ENCODE peak calls at places on chromosomes 11 and 22, in eight cellular contexts. One of them, this sample, is unnamed. For H3K9me3, the result is how much of the 10 kb centered on the place peaks cover.

GRCh38 chr11:2670541-2671100 is 29.2 kb downstream of the KCNQ1OT1 start:
- DNase-seq in heart left ventricle: no peak
- DNase-seq in ovary: peak
- DNase-seq in right lobe of liver: no peak
- DNase-seq in spleen: peak
- DNase-seq in H1: no peak
- DNase-seq in HCT116: no peak
- DNase-seq in uterus: no peak
- DNase-seq in this sample: no peak

GRCh38 chr11:45180888-45181594 is 34.6 kb downstream of the PRDM11 start:
- DNase-seq in HCT116: peak
- DNase-seq in ovary: peak
- DNase-seq in spleen: no peak
- DNase-seq in uterus: peak
- DNase-seq in H1: no peak
- DNase-seq in heart left ventricle: peak
- DNase-seq in right lobe of liver: no peak
- DNase-seq in this sample: no peak

GRCh38 chr11:128620306-128621175 is 33.2 kb upstream of the ETS1 start:
- DNase-seq in spleen: no peak
- DNase-seq in HCT116: no peak
- DNase-seq in H1: no peak
- DNase-seq in heart left ventricle: peak
- DNase-seq in ovary: no peak
- DNase-seq in uterus: no peak
- DNase-seq in right lobe of liver: no peak
- DNase-seq in this sample: no peak

GRCh38 chr11:2300290-2300935 is 1.3 kb downstream of the C11orf21 start:
- DNase-seq in H1: no peak
- DNase-seq in heart left ventricle: no peak
- DNase-seq in right lobe of liver: peak
- DNase-seq in ovary: no peak
- DNase-seq in uterus: no peak
- DNase-seq in spleen: peak
- DNase-seq in HCT116: no peak
- DNase-seq in this sample: no peak

GRCh38 chr11:70540196-70540595 is 141.9 kb downstream of the CTTN start:
- DNase-seq in uterus: no peak
- DNase-seq in spleen: peak
- DNase-seq in ovary: no peak
- DNase-seq in H1: no peak
- DNase-seq in HCT116: no peak
- DNase-seq in right lobe of liver: no peak
- DNase-seq in heart left ventricle: no peak
- DNase-seq in this sample: no peak

GRCh38 chr11:59141673-59142460 is 789 bp upstream of the FAM111A start:
- DNase-seq in HCT116: no peak
- DNase-seq in spleen: no peak
- DNase-seq in ovary: no peak
- DNase-seq in uterus: no peak
- DNase-seq in H1: no peak
- DNase-seq in heart left ventricle: no peak
- DNase-seq in right lobe of liver: no peak
- DNase-seq in this sample: no peak

GRCh38 chr11:128299132-128299726 is 288.1 kb downstream of the ETS1 start:
- DNase-seq in heart left ventricle: no peak
- DNase-seq in H1: no peak
- DNase-seq in right lobe of liver: no peak
- DNase-seq in spleen: no peak
- DNase-seq in ovary: no peak
- DNase-seq in HCT116: no peak
- DNase-seq in uterus: no peak
- DNase-seq in this sample: peak

GRCh38 chr11:1561266-1561665 is 10.8 kb downstream of the DUSP8 start:
- DNase-seq in ovary: no peak
- DNase-seq in heart left ventricle: no peak
- DNase-seq in HCT116: no peak
- DNase-seq in H1: no peak
- DNase-seq in right lobe of liver: no peak
- DNase-seq in spleen: no peak
- DNase-seq in uterus: no peak
- DNase-seq in this sample: no peak

GRCh38 chr22:46415816-46416536 is 80.5 kb downstream of the TRMU start:
- DNase-seq in HCT116: no peak
- DNase-seq in ovary: no peak
- DNase-seq in spleen: no peak
- DNase-seq in uterus: no peak
- DNase-seq in H1: no peak
- DNase-seq in heart left ventricle: peak
- DNase-seq in right lobe of liver: no peak
- DNase-seq in this sample: no peak

GRCh38 chr11:128759597-128759996 is 65.7 kb downstream of the FLI1 start:
- DNase-seq in right lobe of liver: no peak
- DNase-seq in spleen: no peak
- DNase-seq in ovary: no peak
- DNase-seq in heart left ventricle: no peak
- DNase-seq in uterus: no peak
- DNase-seq in HCT116: no peak
- DNase-seq in H1: no peak
- DNase-seq in this sample: no peak

GRCh38 chr11:21888814-21889213 is 304.1 kb upstream of the ANO5 start:
- DNase-seq in heart left ventricle: no peak
- DNase-seq in ovary: no peak
- DNase-seq in right lobe of liver: no peak
- DNase-seq in HCT116: no peak
- DNase-seq in uterus: no peak
- DNase-seq in H1: no peak
- DNase-seq in spleen: no peak
- DNase-seq in this sample: peak

GRCh38 chr11:57800444-57801184 is 39.0 kb downstream of the CTNND1 start:
- DNase-seq in right lobe of liver: no peak
- DNase-seq in spleen: no peak
- DNase-seq in uterus: no peak
- DNase-seq in heart left ventricle: no peak
- DNase-seq in HCT116: peak
- DNase-seq in ovary: no peak
- DNase-seq in H1: no peak
- DNase-seq in this sample: no peak

GRCh38 chr22:49052023-49052538 is 775.6 kb downstream of the BRD1 start:
- DNase-seq in H1: no peak
- DNase-seq in uterus: no peak
- DNase-seq in HCT116: no peak
- DNase-seq in ovary: no peak
- DNase-seq in spleen: no peak
- DNase-seq in heart left ventricle: no peak
- DNase-seq in right lobe of liver: no peak
- DNase-seq in this sample: no peak

GRCh38 chr11:19241260-19242183 is 777 bp upstream of the E2F8 start:
- DNase-seq in H1: no peak
- DNase-seq in uterus: no peak
- DNase-seq in ovary: no peak
- DNase-seq in HCT116: no peak
- DNase-seq in right lobe of liver: peak
- DNase-seq in spleen: peak
- DNase-seq in heart left ventricle: peak
- DNase-seq in this sample: no peak

GRCh38 chr11:2991477-2992233 is 474 bp downstream of the NAP1L4 start:
- DNase-seq in H1: no peak
- DNase-seq in uterus: no peak
- DNase-seq in HCT116: no peak
- DNase-seq in heart left ventricle: peak
- DNase-seq in right lobe of liver: no peak
- DNase-seq in ovary: no peak
- DNase-seq in spleen: no peak
- DNase-seq in this sample: no peak

GRCh38 chr11:46865340-46865739 is 19.3 kb upstream of the CKAP5 start:
- DNase-seq in spleen: no peak
- DNase-seq in ovary: peak
- DNase-seq in uterus: no peak
- DNase-seq in heart left ventricle: no peak
- DNase-seq in H1: no peak
- DNase-seq in right lobe of liver: no peak
- DNase-seq in HCT116: no peak
- DNase-seq in this sample: no peak

GRCh38 chr11:1779806-1780699 is 16.3 kb upstream of the CTSD start:
- DNase-seq in H1: no peak
- DNase-seq in HCT116: no peak
- DNase-seq in right lobe of liver: no peak
- DNase-seq in ovary: peak
- DNase-seq in uterus: no peak
- DNase-seq in heart left ventricle: no peak
- DNase-seq in spleen: peak
- DNase-seq in this sample: no peak

GRCh38 chr11:118275184-118275583 is 11.1 kb upstream of the MPZL2 start:
- DNase-seq in heart left ventricle: no peak
- DNase-seq in H1: no peak
- DNase-seq in HCT116: no peak
- DNase-seq in right lobe of liver: no peak
- DNase-seq in ovary: no peak
- DNase-seq in spleen: no peak
- DNase-seq in uterus: no peak
- DNase-seq in this sample: no peak

GRCh38 chr22:27116295-27116694 is 458.9 kb downstream of the MIAT start:
- DNase-seq in H1: no peak
- DNase-seq in spleen: no peak
- DNase-seq in uterus: no peak
- DNase-seq in HCT116: no peak
- DNase-seq in right lobe of liver: no peak
- DNase-seq in heart left ventricle: no peak
- DNase-seq in ovary: no peak
- DNase-seq in this sample: no peak

DNA sequence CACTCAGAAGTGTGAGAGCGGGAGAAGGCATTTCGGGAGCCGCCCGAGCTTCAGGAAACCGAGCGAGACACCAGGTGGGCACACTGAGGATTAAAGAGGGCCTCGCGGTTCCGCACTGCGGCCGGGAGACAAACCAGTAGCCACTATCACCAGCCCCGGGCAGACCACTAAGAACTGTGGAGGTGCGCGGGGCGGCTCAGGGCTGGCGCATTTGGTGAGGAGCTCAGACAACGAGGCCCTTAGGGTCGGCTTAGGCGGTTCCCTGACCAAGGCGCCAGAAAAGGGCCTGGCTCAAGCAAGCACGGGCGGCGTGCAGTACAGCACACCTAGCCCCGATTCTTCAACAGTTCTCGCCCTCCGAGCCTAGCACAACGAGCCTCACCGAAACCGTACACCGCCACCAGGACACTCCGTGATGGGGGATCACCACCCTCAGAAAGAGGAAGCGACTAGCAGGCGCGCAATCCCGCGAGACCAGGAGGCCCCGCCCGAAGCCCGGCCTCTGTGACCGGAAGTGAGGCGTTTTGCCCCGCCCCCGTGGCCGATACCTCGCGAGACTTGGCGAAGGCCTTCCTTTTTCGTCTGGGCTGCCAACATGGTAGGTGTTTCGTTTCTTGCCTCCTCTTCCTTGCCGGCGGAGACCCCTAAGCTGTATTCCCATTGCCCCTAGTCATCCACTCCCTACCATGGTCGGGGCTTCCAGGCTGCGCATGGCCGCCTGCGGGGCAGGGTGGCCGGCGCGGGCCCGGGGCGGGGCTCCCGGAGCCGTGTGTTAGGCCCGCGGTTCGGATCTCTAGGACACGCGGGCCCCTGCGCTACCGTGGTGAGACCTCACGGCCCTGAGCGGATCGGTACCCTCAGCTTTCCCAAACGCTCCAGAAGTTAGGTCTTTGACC is at the start of the genes RPL27A and TRIM66:
- DNase-seq in H1: peak
- DNase-seq in uterus: peak
- DNase-seq in ovary: peak
- DNase-seq in spleen: peak
- DNase-seq in HCT116: peak
- DNase-seq in heart left ventricle: peak
- DNase-seq in right lobe of liver: peak
- DNase-seq in this sample: peak
- TF ChIP-seq POLR2A in H1: peak
- TF ChIP-seq POLR2A in uterus: peak
- TF ChIP-seq POLR2A in ovary: peak
- TF ChIP-seq POLR2A in spleen: peak
- TF ChIP-seq POLR2A in HCT116: peak
- TF ChIP-seq POLR2A in heart left ventricle: peak
- TF ChIP-seq POLR2A in right lobe of liver: peak
- TF ChIP-seq POLR2A in this sample: peak

GRCh38 chr11:67572305-67572704 is 11.3 kb upstream of the GSTP1 start:
- DNase-seq in spleen: no peak
- DNase-seq in right lobe of liver: no peak
- DNase-seq in heart left ventricle: no peak
- DNase-seq in HCT116: no peak
- DNase-seq in H1: no peak
- DNase-seq in ovary: no peak
- DNase-seq in uterus: no peak
- DNase-seq in this sample: no peak
- H3K9me3 ChIP-seq in spleen: under half
- H3K9me3 ChIP-seq in right lobe of liver: under half
- H3K9me3 ChIP-seq in heart left ventricle: under half
- H3K9me3 ChIP-seq in HCT116: under half
- H3K9me3 ChIP-seq in H1: under half
- H3K9me3 ChIP-seq in ovary: under half
- H3K9me3 ChIP-seq in uterus: under half
- H3K9me3 ChIP-seq in this sample: under half

DNA sequence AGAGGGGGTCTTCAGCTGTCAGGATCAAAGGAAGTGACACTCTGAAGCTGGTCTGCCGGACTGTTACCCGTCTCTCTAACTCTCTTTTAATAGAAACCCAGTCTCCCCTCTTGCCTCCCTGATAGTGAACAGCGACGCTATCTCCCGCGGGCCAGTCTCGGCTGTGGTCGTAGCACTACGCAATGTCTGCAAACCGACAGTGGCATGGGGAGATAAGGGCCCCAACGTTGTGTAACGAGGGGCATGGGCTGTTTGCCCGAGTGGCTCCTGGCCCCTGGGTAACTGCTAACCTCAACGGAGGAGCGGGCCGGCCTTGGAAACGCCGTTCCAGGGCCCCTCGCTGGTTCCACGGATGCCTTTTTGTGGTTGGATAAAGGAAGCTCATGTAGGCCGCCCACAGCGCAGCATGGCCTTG is 23.3 kb downstream of the ZBTB16 start:
- DNase-seq in spleen: peak
- DNase-seq in ovary: peak
- DNase-seq in heart left ventricle: peak
- DNase-seq in uterus: no peak
- DNase-seq in H1: no peak
- DNase-seq in HCT116: no peak
- DNase-seq in right lobe of liver: no peak
- DNase-seq in this sample: no peak
- TF ChIP-seq POLR2A in spleen: no peak
- TF ChIP-seq POLR2A in ovary: no peak
- TF ChIP-seq POLR2A in heart left ventricle: no peak
- TF ChIP-seq POLR2A in uterus: no peak
- TF ChIP-seq POLR2A in H1: no peak
- TF ChIP-seq POLR2A in HCT116: no peak
- TF ChIP-seq POLR2A in right lobe of liver: no peak
- TF ChIP-seq POLR2A in this sample: no peak

DNA sequence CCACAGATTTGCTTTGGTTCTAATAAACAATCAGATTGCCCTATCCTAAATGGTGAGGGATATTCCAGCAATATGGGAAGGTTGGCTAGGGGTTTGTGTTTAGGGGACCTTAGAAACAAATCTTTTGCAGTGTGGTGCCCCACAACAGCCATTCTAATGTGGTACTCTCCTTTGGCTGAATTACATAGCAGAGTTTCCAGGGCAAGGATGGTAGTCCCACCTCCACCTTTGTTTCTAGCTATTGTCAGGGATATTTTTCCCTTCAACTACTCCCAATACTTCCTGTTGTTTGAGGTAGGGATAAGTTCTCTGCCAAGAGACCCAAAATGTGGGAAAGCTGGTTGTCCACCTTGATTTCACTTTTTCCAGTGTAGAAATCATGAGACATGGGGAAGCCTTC is 494.7 kb upstream of the CHORDC1 start:
- DNase-seq in uterus: no peak
- DNase-seq in H1: no peak
- DNase-seq in ovary: no peak
- DNase-seq in HCT116: no peak
- DNase-seq in spleen: no peak
- DNase-seq in right lobe of liver: no peak
- DNase-seq in heart left ventricle: no peak
- DNase-seq in this sample: no peak
- H3K9me3 ChIP-seq in uterus: under half
- H3K9me3 ChIP-seq in H1: under half
- H3K9me3 ChIP-seq in ovary: under half
- H3K9me3 ChIP-seq in HCT116: under half
- H3K9me3 ChIP-seq in spleen: under half
- H3K9me3 ChIP-seq in right lobe of liver: under half
- H3K9me3 ChIP-seq in heart left ventricle: under half
- H3K9me3 ChIP-seq in this sample: under half